ENCODE peak calls at places on chromosomes 16 and 17, in five cellular contexts. One of them, this sample, is unnamed.

GRCh38 chr17:27649929-27650328 is 18.9 kb downstream of the LGALS9 start:
- DNase-seq in H1: no peak
- DNase-seq in IMR-90: no peak
- DNase-seq in mesendoderm: no peak
- DNase-seq in neuronal stem cell: no peak
- DNase-seq in this sample: no peak

GRCh38 chr17:70271200-70271599 is 101.9 kb downstream of the KCNJ2 start:
- DNase-seq in mesendoderm: peak
- DNase-seq in H1: no peak
- DNase-seq in neuronal stem cell: no peak
- DNase-seq in IMR-90: no peak
- DNase-seq in this sample: no peak

GRCh38 chr17:75008373-75008772 is 4.1 kb upstream of the MRPL58 start:
- DNase-seq in mesendoderm: no peak
- DNase-seq in H1: no peak
- DNase-seq in IMR-90: no peak
- DNase-seq in neuronal stem cell: no peak
- DNase-seq in this sample: no peak

GRCh38 chr16:16021020-16021419 is 71.6 kb downstream of the ABCC1 start:
- DNase-seq in neuronal stem cell: no peak
- DNase-seq in mesendoderm: no peak
- DNase-seq in IMR-90: no peak
- DNase-seq in H1: no peak
- DNase-seq in this sample: no peak

GRCh38 chr16:68737730-68738590 is 868 bp downstream of the CDH1 start:
- DNase-seq in neuronal stem cell: no peak
- DNase-seq in mesendoderm: no peak
- DNase-seq in H1: peak
- DNase-seq in IMR-90: no peak
- DNase-seq in this sample: no peak

GRCh38 chr17:81064746-81065475 is 30.0 kb downstream of the BAIAP2 start:
- DNase-seq in mesendoderm: peak
- DNase-seq in IMR-90: peak
- DNase-seq in H1: no peak
- DNase-seq in neuronal stem cell: no peak
- DNase-seq in this sample: no peak

GRCh38 chr17:18959071-18959844 is 7.3 kb downstream of the SLC5A10 start:
- DNase-seq in H1: no peak
- DNase-seq in IMR-90: no peak
- DNase-seq in mesendoderm: no peak
- DNase-seq in neuronal stem cell: no peak
- DNase-seq in this sample: peak

GRCh38 chr17:6358131-6358530 is 76.8 kb downstream of the AIPL1 start:
- DNase-seq in IMR-90: no peak
- DNase-seq in mesendoderm: no peak
- DNase-seq in neuronal stem cell: no peak
- DNase-seq in H1: peak
- DNase-seq in this sample: no peak

GRCh38 chr17:34474706-34475105 is 104.7 kb upstream of the TMEM132E start:
- DNase-seq in neuronal stem cell: no peak
- DNase-seq in H1: no peak
- DNase-seq in mesendoderm: peak
- DNase-seq in IMR-90: no peak
- DNase-seq in this sample: peak

GRCh38 chr17:27621557-27621956 is 9.4 kb upstream of the LGALS9 start:
- DNase-seq in H1: no peak
- DNase-seq in IMR-90: no peak
- DNase-seq in mesendoderm: no peak
- DNase-seq in neuronal stem cell: no peak
- DNase-seq in this sample: no peak

GRCh38 chr17:44257815-44258750 is 9.9 kb downstream of the SLC4A1 start:
- DNase-seq in IMR-90: no peak
- DNase-seq in H1: no peak
- DNase-seq in mesendoderm: no peak
- DNase-seq in neuronal stem cell: no peak
- DNase-seq in this sample: no peak

GRCh38 chr16:58459344-58460218 is 40.4 kb upstream of the NDRG4 start:
- DNase-seq in mesendoderm: no peak
- DNase-seq in H1: no peak
- DNase-seq in neuronal stem cell: no peak
- DNase-seq in IMR-90: peak
- DNase-seq in this sample: no peak

GRCh38 chr16:53175118-53175517 is 120.3 kb downstream of the CHD9 start:
- DNase-seq in neuronal stem cell: no peak
- DNase-seq in IMR-90: no peak
- DNase-seq in H1: no peak
- DNase-seq in mesendoderm: no peak
- DNase-seq in this sample: no peak

GRCh38 chr17:76547183-76547641 is 7.4 kb downstream of the PRCD start:
- DNase-seq in mesendoderm: peak
- DNase-seq in IMR-90: peak
- DNase-seq in neuronal stem cell: peak
- DNase-seq in H1: no peak
- DNase-seq in this sample: peak

GRCh38 chr16:50692999-50693781 is at the start of gene NOD2:
- DNase-seq in IMR-90: no peak
- DNase-seq in H1: peak
- DNase-seq in neuronal stem cell: peak
- DNase-seq in mesendoderm: peak
- DNase-seq in this sample: peak

GRCh38 chr17:1989135-1989534 is 36.0 kb downstream of the RTN4RL1 start:
- DNase-seq in IMR-90: peak
- DNase-seq in neuronal stem cell: no peak
- DNase-seq in H1: no peak
- DNase-seq in mesendoderm: no peak
- DNase-seq in this sample: no peak

GRCh38 chr16:11470676-11471415 is 115.9 kb downstream of the LITAF start:
- DNase-seq in H1: no peak
- DNase-seq in mesendoderm: no peak
- DNase-seq in neuronal stem cell: no peak
- DNase-seq in IMR-90: peak
- DNase-seq in this sample: no peak

GRCh38 chr16:69073181-69073669 is 32.2 kb upstream of the HAS3 start:
- DNase-seq in IMR-90: peak
- DNase-seq in mesendoderm: peak
- DNase-seq in neuronal stem cell: no peak
- DNase-seq in H1: no peak
- DNase-seq in this sample: no peak

GRCh38 chr17:78745407-78746088 is 36.5 kb downstream of the CYTH1 start:
- DNase-seq in IMR-90: peak
- DNase-seq in mesendoderm: no peak
- DNase-seq in H1: no peak
- DNase-seq in neuronal stem cell: peak
- DNase-seq in this sample: no peak

GRCh38 chr17:21689604-21690003 is 2.7 kb upstream of the KCNJ18 start:
- DNase-seq in neuronal stem cell: no peak
- DNase-seq in IMR-90: peak
- DNase-seq in H1: no peak
- DNase-seq in mesendoderm: no peak
- DNase-seq in this sample: no peak

GRCh38 chr16:57071840-57072541 is 20.4 kb upstream of the CPNE2 start:
- DNase-seq in IMR-90: peak
- DNase-seq in mesendoderm: no peak
- DNase-seq in H1: no peak
- DNase-seq in neuronal stem cell: no peak
- DNase-seq in this sample: no peak

GRCh38 chr16:15811778-15812750 is 44.8 kb downstream of the MYH11 start:
- DNase-seq in IMR-90: peak
- DNase-seq in H1: no peak
- DNase-seq in neuronal stem cell: peak
- DNase-seq in mesendoderm: peak
- DNase-seq in this sample: no peak

GRCh38 chr17:18156976-18157280 is 26.7 kb upstream of the ALKBH5 start:
- DNase-seq in IMR-90: no peak
- DNase-seq in mesendoderm: no peak
- DNase-seq in neuronal stem cell: no peak
- DNase-seq in H1: no peak
- DNase-seq in this sample: no peak

GRCh38 chr16:11560701-11561439 is 25.8 kb downstream of the LITAF start:
- DNase-seq in mesendoderm: peak
- DNase-seq in H1: peak
- DNase-seq in neuronal stem cell: no peak
- DNase-seq in IMR-90: no peak
- DNase-seq in this sample: no peak

GRCh38 chr17:67425571-67426160 is 48.6 kb downstream of the PITPNC1 start:
- DNase-seq in mesendoderm: no peak
- DNase-seq in IMR-90: no peak
- DNase-seq in neuronal stem cell: no peak
- DNase-seq in H1: no peak
- DNase-seq in this sample: no peak

GRCh38 chr16:1645914-1646525 is 32.1 kb upstream of the JPT2 start:
- DNase-seq in neuronal stem cell: no peak
- DNase-seq in mesendoderm: peak
- DNase-seq in H1: no peak
- DNase-seq in IMR-90: peak
- DNase-seq in this sample: no peak

GRCh38 chr17:10681866-10682446 is 15.4 kb downstream of the SCO1 start:
- DNase-seq in H1: no peak
- DNase-seq in mesendoderm: no peak
- DNase-seq in neuronal stem cell: no peak
- DNase-seq in IMR-90: peak
- DNase-seq in this sample: no peak

GRCh38 chr17:41648411-41649195 is 24.2 kb upstream of the KRT17 start:
- DNase-seq in IMR-90: peak
- DNase-seq in mesendoderm: peak
- DNase-seq in neuronal stem cell: peak
- DNase-seq in H1: peak
- DNase-seq in this sample: peak

GRCh38 chr17:27379863-27380533 is 76.2 kb upstream of the KSR1 start:
- DNase-seq in H1: no peak
- DNase-seq in neuronal stem cell: peak
- DNase-seq in mesendoderm: no peak
- DNase-seq in IMR-90: peak
- DNase-seq in this sample: no peak

GRCh38 chr17:80138856-80139426 is 8.0 kb downstream of the EIF4A3 start:
- DNase-seq in H1: no peak
- DNase-seq in IMR-90: no peak
- DNase-seq in neuronal stem cell: no peak
- DNase-seq in mesendoderm: no peak
- DNase-seq in this sample: peak

GRCh38 chr16:1491327-1491726 is 1.8 kb upstream of the TELO2 start:
- DNase-seq in H1: no peak
- DNase-seq in IMR-90: no peak
- DNase-seq in neuronal stem cell: no peak
- DNase-seq in mesendoderm: no peak
- DNase-seq in this sample: no peak

GRCh38 chr16:3776316-3776715 is 59.0 kb upstream of the TRAP1 start:
- DNase-seq in IMR-90: no peak
- DNase-seq in mesendoderm: no peak
- DNase-seq in H1: no peak
- DNase-seq in neuronal stem cell: no peak
- DNase-seq in this sample: no peak

GRCh38 chr16:3774156-3774767 is 56.9 kb upstream of the TRAP1 start:
- DNase-seq in IMR-90: peak
- DNase-seq in neuronal stem cell: no peak
- DNase-seq in H1: no peak
- DNase-seq in mesendoderm: no peak
- DNase-seq in this sample: no peak

GRCh38 chr16:3771513-3771912 is 54.2 kb upstream of the TRAP1 start:
- DNase-seq in mesendoderm: no peak
- DNase-seq in neuronal stem cell: no peak
- DNase-seq in IMR-90: no peak
- DNase-seq in H1: no peak
- DNase-seq in this sample: no peak

GRCh38 chr16:3774819-3775218 is 57.5 kb upstream of the TRAP1 start:
- DNase-seq in mesendoderm: no peak
- DNase-seq in neuronal stem cell: no peak
- DNase-seq in H1: no peak
- DNase-seq in IMR-90: no peak
- DNase-seq in this sample: no peak

DNA sequence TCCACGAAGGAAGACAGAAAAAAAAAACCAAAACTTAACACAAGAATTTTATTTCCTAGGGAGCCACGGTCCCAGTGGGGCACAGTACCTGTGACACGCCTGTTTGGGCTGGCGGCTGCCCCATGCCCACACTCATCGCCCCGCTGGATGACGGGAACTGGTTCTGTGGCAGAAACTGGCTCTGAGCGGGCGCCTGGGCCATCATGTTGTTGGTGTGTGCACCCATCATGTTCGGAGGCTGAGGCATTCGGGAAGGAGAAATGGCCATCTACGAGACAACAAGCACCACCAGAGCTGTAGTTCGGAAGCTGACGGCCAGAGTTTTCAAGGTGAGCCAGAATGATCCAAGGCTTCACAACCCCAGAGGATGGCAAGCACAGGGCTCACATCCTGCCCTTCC is 56.3 kb upstream of the TRAP1 start:
- DNase-seq in IMR-90: no peak
- DNase-seq in mesendoderm: no peak
- DNase-seq in neuronal stem cell: no peak
- DNase-seq in H1: no peak
- DNase-seq in this sample: no peak
- H3K23ac ChIP-seq in IMR-90: peak
- H3K23ac ChIP-seq in mesendoderm: no peak
- H3K23ac ChIP-seq in neuronal stem cell: no peak
- H3K23ac ChIP-seq in H1: no peak
- H3K23ac ChIP-seq in this sample: no peak

GRCh38 chr17:45792437-45792836 is 8.3 kb downstream of the CRHR1 start:
- DNase-seq in IMR-90: no peak
- DNase-seq in neuronal stem cell: no peak
- DNase-seq in H1: no peak
- DNase-seq in mesendoderm: no peak
- DNase-seq in this sample: no peak

GRCh38 chr17:45792995-45793755 is 9.1 kb downstream of the CRHR1 start:
- DNase-seq in H1: no peak
- DNase-seq in neuronal stem cell: no peak
- DNase-seq in mesendoderm: no peak
- DNase-seq in IMR-90: no peak
- DNase-seq in this sample: no peak

GRCh38 chr17:45794840-45795239 is 10.7 kb downstream of the CRHR1 start:
- DNase-seq in H1: no peak
- DNase-seq in neuronal stem cell: no peak
- DNase-seq in mesendoderm: peak
- DNase-seq in IMR-90: no peak
- DNase-seq in this sample: peak

GRCh38 chr17:45791935-45792334 is 7.8 kb downstream of the CRHR1 start:
- DNase-seq in neuronal stem cell: no peak
- DNase-seq in H1: no peak
- DNase-seq in mesendoderm: no peak
- DNase-seq in IMR-90: no peak
- DNase-seq in this sample: no peak

GRCh38 chr17:45793999-45794540 is 9.9 kb downstream of the CRHR1 start:
- DNase-seq in mesendoderm: no peak
- DNase-seq in H1: no peak
- DNase-seq in neuronal stem cell: no peak
- DNase-seq in IMR-90: no peak
- DNase-seq in this sample: no peak
- H3K4ac ChIP-seq in mesendoderm: no peak
- H3K4ac ChIP-seq in H1: no peak
- H3K4ac ChIP-seq in neuronal stem cell: no peak
- H3K4ac ChIP-seq in IMR-90: no peak
- H3K4ac ChIP-seq in this sample: no peak

GRCh38 chr16:22374311-22375116 is at the start of gene CDR2:
- DNase-seq in H1: peak
- DNase-seq in neuronal stem cell: peak
- DNase-seq in mesendoderm: peak
- DNase-seq in IMR-90: peak
- DNase-seq in this sample: peak
- H3K23ac ChIP-seq in H1: no peak
- H3K23ac ChIP-seq in neuronal stem cell: peak
- H3K23ac ChIP-seq in mesendoderm: peak
- H3K23ac ChIP-seq in IMR-90: peak
- H3K23ac ChIP-seq in this sample: no peak

GRCh38 chr16:85323230-85323960 is 211.1 kb upstream of the CIBAR2 start:
- DNase-seq in IMR-90: no peak
- DNase-seq in neuronal stem cell: no peak
- DNase-seq in H1: no peak
- DNase-seq in mesendoderm: no peak
- DNase-seq in this sample: no peak
- H3K4ac ChIP-seq in IMR-90: no peak
- H3K4ac ChIP-seq in neuronal stem cell: no peak
- H3K4ac ChIP-seq in H1: no peak
- H3K4ac ChIP-seq in mesendoderm: no peak
- H3K4ac ChIP-seq in this sample: no peak